ENCODE peak calls at places on chromosomes 2 and 18, in seven cellular contexts. S is KBM-7, Z is fibroblast of villous mesenchyme, M is activated gamma-delta T cell treated with Interleukin-2 at 50 U/mL for 16 hours, R is fibroblast of lung, H is fibroblast of pulmonary artery, T is AML-193. X is an unnamed sample.

GRCh38 chr2:215003001-215003400 is 135.4 kb downstream of the ABCA12 start:
- DNase-seq in H (peak; percentile 24), R (peak; percentile 50), M (no peak), T (no peak), S (no peak), Z (no peak), X (peak; percentile 10)

GRCh38 chr2:60808330-60808801 is 52.3 kb downstream of the PAPOLG start:
- DNase-seq in S (no peak), H (no peak), R (peak; percentile 25), T (no peak), M (no peak), Z (no peak), X (no peak)

GRCh38 chr18:29361843-29362242 is 1184.9 kb upstream of the CDH2 start:
- DNase-seq in H (no peak), Z (peak; percentile 67), S (no peak), T (no peak), M (no peak), R (no peak), X (no peak)

GRCh38 chr2:33412920-33413319 is 63.5 kb upstream of the RASGRP3 start:
- DNase-seq in H (peak; percentile 78), S (peak; percentile 53), R (peak; percentile 70), M (no peak), Z (peak; percentile 69), T (no peak), X (peak; percentile 71)

GRCh38 chr2:224850081-224850480 is 133.9 kb upstream of the CCDC195 start:
- DNase-seq in T (no peak), S (no peak), Z (no peak), M (no peak), R (peak; percentile 52), H (no peak), X (peak; percentile 37)

GRCh38 chr18:744824-745597 is 32.6 kb upstream of the ENOSF1 start:
- DNase-seq in M (no peak), R (no peak), T (no peak), Z (no peak), H (no peak), S (no peak), X (no peak)

GRCh38 chr2:169286858-169287257 is 75.5 kb downstream of the LRP2 start:
- DNase-seq in R (no peak), S (no peak), H (no peak), T (no peak), Z (no peak), M (no peak), X (no peak)

GRCh38 chr2:114805195-114805594 is 362.8 kb downstream of the DPP10 start:
- DNase-seq in H (no peak), Z (no peak), M (no peak), S (no peak), R (no peak), T (no peak), X (no peak)

GRCh38 chr2:215031330-215031729 is 107.1 kb downstream of the ABCA12 start:
- DNase-seq in T (no peak), S (no peak), H (no peak), M (no peak), Z (no peak), R (no peak), X (peak; percentile 7)

GRCh38 chr18:51211552-51211951 is 14.1 kb upstream of the MEX3C start:
- DNase-seq in H (peak; percentile 98), R (peak; percentile 94), Z (peak; percentile 52), M (peak; percentile 20), S (peak; percentile 77), T (peak; percentile 97), X (peak; percentile 85)

GRCh38 chr2:26579025-26579722 is 62.0 kb downstream of the CIB4 start:
- DNase-seq in M (no peak), S (no peak), Z (no peak), R (no peak), H (no peak), T (no peak), X (no peak)

GRCh38 chr2:203928849-203929248 is 7.7 kb upstream of the ICOS start:
- DNase-seq in T (no peak), R (peak; percentile 7), H (peak; percentile 32), Z (peak; percentile 3), M (no peak), S (peak; percentile 17), X (peak; percentile 11)

GRCh38 chr18:38077219-38077618 is 511.6 kb upstream of the CELF4 start:
- DNase-seq in S (no peak), R (no peak), Z (no peak), M (no peak), T (no peak), H (no peak), X (no peak)

GRCh38 chr18:35581555-35582309 is at the start of gene GALNT1:
- DNase-seq in H (no peak), T (peak; percentile 23), M (peak; percentile 6), Z (peak; percentile 12), S (peak; percentile 34), R (no peak), X (no peak)

GRCh38 chr2:52518673-52519072 is 1248.9 kb upstream of the CHAC2 start:
- DNase-seq in T (no peak), R (peak; percentile 24), M (no peak), Z (no peak), S (no peak), H (no peak), X (peak; percentile 42)

GRCh38 chr2:85222792-85223191 is 89.6 kb downstream of the TCF7L1 start:
- DNase-seq in M (no peak), H (peak; percentile 42), R (no peak), S (no peak), T (no peak), Z (peak; percentile 28), X (peak; percentile 45)

GRCh38 chr2:29238497-29238896 is 123.3 kb downstream of the CLIP4 start:
- DNase-seq in R (no peak), T (peak; percentile 25), S (peak; percentile 29), Z (peak; percentile 11), M (no peak), H (peak; percentile 45), X (peak; percentile 31)

X was measured in amniotic epithelial cell.